ENCODE peak calls at places on chromosomes 1 and 21, in five cellular contexts. Q, V, U, X and S are unnamed samples.

GRCh38 chr1:20593766-20594165 is 4.9 kb downstream of the CDA start:
- DNase-seq in Q (no peak), U (no peak), V (no peak), X (no peak), S (peak; percentile 6)

GRCh38 chr1:38488162-38488898 is 371.2 kb downstream of the RRAGC start:
- DNase-seq in Q (no peak), V (no peak), X (no peak), U (no peak), S (no peak)

GRCh38 chr1:78044796-78045599 is 768 bp upstream of the GIPC2 start:
- DNase-seq in U (peak; percentile 39), V (peak; percentile 46), X (no peak), Q (no peak), S (no peak)

GRCh38 chr1:58432813-58433668 is 113.5 kb downstream of the OMA1 start:
- DNase-seq in U (no peak), Q (no peak), V (no peak), X (peak; percentile 70), S (no peak)

GRCh38 chr1:27832762-27833161 is 2.2 kb downstream of the PPP1R8 start:
- DNase-seq in X (no peak), U (no peak), Q (no peak), V (no peak), S (no peak)

GRCh38 chr1:7743346-7743745 is 27.8 kb upstream of the VAMP3 start:
- DNase-seq in U (no peak), X (no peak), V (no peak), Q (no peak), S (no peak)

GRCh38 chr21:43355925-43356289 is 71.0 kb downstream of the SIK1 start:
- DNase-seq in Q (no peak), X (no peak), V (no peak), U (no peak), S (no peak)

GRCh38 chr21:36254106-36254941 is 65.7 kb upstream of the MORC3 start:
- DNase-seq in X (no peak), U (peak; percentile 37), V (no peak), Q (no peak), S (peak; percentile 91)

GRCh38 chr1:190615818-190616217 is 138.2 kb upstream of the BRINP3 start:
- DNase-seq in V (no peak), X (no peak), Q (no peak), U (no peak), S (no peak)

GRCh38 chr1:36947384-36947783 is 86.9 kb downstream of the GRIK3 start:
- DNase-seq in U (no peak), V (no peak), Q (no peak), X (no peak), S (no peak)

GRCh38 chr1:25519624-25520023 is 23.8 kb upstream of the LDLRAP1 start:
- DNase-seq in V (no peak), U (no peak), Q (no peak), X (no peak), S (no peak)

GRCh38 chr21:31537872-31538576 is 121.5 kb upstream of the SOD1 start:
- DNase-seq in Q (no peak), U (no peak), X (no peak), V (no peak), S (no peak)

GRCh38 chr1:192831706-192832355 is 23.0 kb downstream of the RGS2 start:
- DNase-seq in Q (no peak), U (no peak), X (no peak), V (no peak), S (no peak)

GRCh38 chr1:230312676-230313075 is 113.5 kb downstream of the PGBD5 start:
- DNase-seq in V (no peak), Q (no peak), X (no peak), U (no peak), S (no peak)

GRCh38 chr1:206496131-206496793 is 11.1 kb upstream of the RASSF5 start:
- DNase-seq in V (peak; percentile 19), U (no peak), X (no peak), Q (no peak), S (no peak)

GRCh38 chr1:59383963-59384362 is 87.1 kb downstream of the FGGY start:
- DNase-seq in Q (no peak), V (no peak), X (no peak), U (no peak), S (no peak)

GRCh38 chr1:87766737-87767136 is 438.1 kb downstream of the LMO4 start:
- DNase-seq in Q (no peak), X (no peak), V (no peak), U (no peak), S (no peak)

GRCh38 chr1:155984341-155984740 is 6.0 kb upstream of the ARHGEF2 start:
- DNase-seq in U (no peak), X (no peak), Q (no peak), V (no peak), S (no peak)

GRCh38 chr1:200448034-200448762 is 38.4 kb upstream of the ZNF281 start:
- DNase-seq in X (no peak), V (no peak), Q (no peak), U (no peak), S (no peak)

GRCh38 chr21:42585881-42586280 is 67.5 kb upstream of the PDE9A start:
- DNase-seq in Q (no peak), V (no peak), X (no peak), U (no peak), S (no peak)

GRCh38 chr21:38770660-38771059 is 35.1 kb upstream of the ETS2 start:
- DNase-seq in V (no peak), Q (no peak), X (no peak), U (no peak), S (no peak)

GRCh38 chr1:55707196-55707595 is 492.0 kb upstream of the USP24 start:
- DNase-seq in V (no peak), U (no peak), Q (no peak), X (no peak), S (no peak)

GRCh38 chr1:18949689-18950414 is 6.6 kb downstream of the IFFO2 start:
- DNase-seq in Q (no peak), V (no peak), X (peak; percentile 70), U (no peak), S (no peak)
- H3K4me3 ChIP-seq in Q (peak overlapping the region; percentile 53), V (no peak overlapping the region), X (peak overlapping the region; percentile 3), U (no peak overlapping the region), S (no peak overlapping the region)

DNA sequence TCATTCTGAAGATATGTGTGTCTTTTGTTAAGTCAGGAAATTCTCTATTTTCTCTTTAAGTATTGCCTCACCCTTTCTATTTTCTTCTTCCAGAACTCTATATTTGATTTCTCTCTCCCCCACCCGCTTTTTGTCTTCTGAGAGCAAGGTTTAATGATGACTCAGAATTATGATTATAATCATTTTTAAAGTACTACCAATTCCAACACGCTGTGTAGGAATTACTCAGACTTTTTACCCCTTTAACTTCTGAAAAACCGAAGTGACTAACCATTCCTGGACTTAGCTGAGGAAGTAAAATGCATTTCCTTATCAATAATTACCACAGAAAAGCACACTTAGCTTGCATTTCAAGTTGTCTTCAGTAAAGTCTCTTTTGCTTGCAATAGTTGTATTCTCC is 20.8 kb upstream of the SCYL3 start:
- DNase-seq in U (no peak), X (no peak), Q (no peak), V (no peak), S (no peak)
- H3K4me3 ChIP-seq in U (no peak overlapping the region), X (no peak overlapping the region), Q (no peak overlapping the region), V (no peak overlapping the region), S (no peak overlapping the region)

GRCh38 chr1:172141351-172142000 is 279.0 kb upstream of the C1orf105 start:
- DNase-seq in Q (no peak), U (no peak), V (no peak), X (no peak), S (no peak)

GRCh38 chr1:172145231-172145651 is 275.2 kb upstream of the C1orf105 start:
- DNase-seq in X (no peak), V (no peak), Q (no peak), U (no peak), S (no peak)

GRCh38 chr1:172144445-172145060 is 275.9 kb upstream of the C1orf105 start:
- DNase-seq in X (peak; percentile 90), U (peak; percentile 60), V (peak; percentile 40), Q (peak; percentile 61), S (no peak)

GRCh38 chr1:172145656-172146055 is 274.8 kb upstream of the C1orf105 start:
- DNase-seq in V (no peak), Q (no peak), U (no peak), X (no peak), S (no peak)

DNA sequence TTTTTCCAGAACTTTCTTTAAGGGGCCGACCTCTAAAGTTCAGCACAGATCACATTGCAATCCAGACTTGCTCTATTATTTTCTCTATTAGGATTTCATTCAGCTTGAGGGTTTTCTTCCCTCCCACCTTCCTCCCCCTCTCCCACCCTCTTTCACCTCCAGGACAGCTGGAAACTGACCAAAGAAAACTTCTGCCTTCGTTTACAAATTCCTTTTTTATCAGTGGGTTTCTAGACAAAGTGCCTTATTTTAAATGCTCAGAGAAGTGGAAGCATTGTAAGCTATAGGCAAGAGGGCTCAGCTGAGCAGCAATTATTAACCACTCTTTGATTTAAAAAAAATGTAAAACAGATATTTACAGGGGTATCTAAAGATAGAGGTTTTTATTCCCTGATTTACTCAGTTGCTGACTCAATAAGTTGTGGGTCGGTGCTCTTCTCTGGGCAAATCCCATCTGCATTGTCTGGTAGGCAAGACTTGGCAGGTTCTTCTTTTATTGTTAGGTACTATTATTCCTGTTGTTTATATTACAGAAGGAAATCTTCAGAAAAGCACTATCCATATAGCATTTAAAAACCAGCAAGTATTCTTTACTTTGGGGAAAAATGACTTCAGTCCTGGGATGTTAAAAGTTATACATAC is 277.0 kb upstream of the C1orf105 start:
- DNase-seq in V (no peak), Q (no peak), X (no peak), U (no peak), S (no peak)
- H3K4me3 ChIP-seq in V (no peak overlapping the region), Q (peak overlapping the region; percentile 48), X (peak overlapping the region; percentile 100), U (peak overlapping the region; percentile 19), S (no peak overlapping the region)

DNA sequence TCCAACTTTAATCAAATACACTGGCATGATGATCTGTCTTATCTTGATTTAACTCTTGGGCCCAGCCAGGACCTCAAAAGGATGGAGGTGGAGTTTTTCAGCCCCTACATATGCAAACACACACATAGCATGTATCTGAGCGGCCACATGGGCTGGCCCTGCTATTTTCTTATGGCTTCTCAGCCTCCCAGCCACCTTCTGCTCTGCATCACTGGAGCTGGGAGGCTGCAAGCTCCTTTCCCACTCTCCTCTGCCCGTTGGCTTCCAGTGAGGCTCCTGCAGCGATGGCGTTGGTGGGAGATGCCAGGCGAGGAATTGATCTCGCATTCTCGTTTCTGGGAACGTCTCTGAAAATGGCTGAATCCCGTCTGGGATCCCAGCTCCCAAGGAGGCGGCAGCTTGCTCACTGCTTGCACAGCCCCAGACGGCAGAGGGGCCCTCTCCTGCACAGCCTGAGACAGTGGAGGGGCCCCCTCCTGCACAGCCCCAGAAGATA is 1.7 kb upstream of the PRXL2B start:
- DNase-seq in U (no peak), Q (no peak), X (peak; percentile 48), V (no peak), S (no peak)
- H3K4me3 ChIP-seq in U (peak overlapping the region; percentile 88), Q (peak overlapping the region; percentile 88), X (no peak overlapping the region), V (no peak overlapping the region), S (peak overlapping the region; percentile 92)

GRCh38 chr1:158939180-158939579 is 7.8 kb downstream of the PYHIN1 start:
- DNase-seq in Q (no peak), X (no peak), U (no peak), V (no peak), S (no peak)
- H3K4me3 ChIP-seq in Q (no peak overlapping the region), X (no peak overlapping the region), U (no peak overlapping the region), V (no peak overlapping the region), S (no peak overlapping the region)

DNA sequence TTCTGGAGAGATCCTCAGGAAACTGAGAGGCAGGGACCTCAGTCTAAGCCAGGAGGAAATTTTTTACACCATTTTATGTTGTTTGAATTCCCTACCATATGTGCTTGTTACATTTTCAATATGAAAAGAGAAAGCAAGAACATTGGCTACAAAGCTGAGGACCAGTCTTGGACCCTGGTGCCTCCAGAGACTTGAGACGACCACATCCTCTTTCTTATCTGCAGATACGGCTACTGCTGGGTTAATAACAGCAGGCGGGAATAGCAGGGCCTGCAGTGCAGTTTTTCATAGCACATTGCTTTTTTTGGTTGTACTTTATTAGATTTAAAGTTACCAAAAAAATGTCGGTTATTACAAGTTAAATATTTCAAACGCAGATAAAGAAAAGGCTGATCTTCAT is 3.9 kb downstream of the KDM4A start:
- DNase-seq in Q (no peak), X (no peak), U (no peak), V (no peak), S (no peak)
- H3K4me3 ChIP-seq in Q (no peak overlapping the region), X (no peak overlapping the region), U (no peak overlapping the region), V (no peak overlapping the region), S (no peak overlapping the region)